ENCODE peak calls at places on chromosome 2, in nine cellular contexts. Y is upper lobe of right lung, O is GM12878, J is thoracic aorta, K is astrocyte, I is osteoblast, B is neural progenitor cell, N is thyroid gland, T is mammary epithelial cell. R is an unnamed sample.

GRCh38 chr2:218435003-218435982 is 16.4 kb downstream of the VIL1 start:
- DNase-seq in B (peak; percentile 28), Y (peak; percentile 35), N (no peak), J (no peak), K (no peak), T (no peak), I (peak; percentile 54), O (no peak), R (no peak)

GRCh38 chr2:203740741-203741363 is 34.4 kb downstream of the CD28 start:
- DNase-seq in O (no peak), B (no peak), I (no peak), K (peak; percentile 73), T (peak; percentile 73), Y (no peak), N (no peak), J (no peak), R (peak; percentile 43)

GRCh38 chr2:207937818-207938217 is 87.5 kb downstream of the PLEKHM3 start:
- DNase-seq in Y (no peak), T (no peak), I (no peak), K (no peak), O (no peak), J (no peak), B (no peak), N (peak; percentile 15), R (no peak)

GRCh38 chr2:75632091-75632704 is 14.4 kb upstream of the MRPL19 start:
- DNase-seq in K (peak; percentile 53), B (no peak), Y (no peak), I (no peak), T (no peak), N (peak; percentile 54), O (no peak), J (no peak), R (no peak)

GRCh38 chr2:142961202-142961601 is 83.7 kb downstream of the KYNU start:
- DNase-seq in N (no peak), I (no peak), Y (no peak), T (no peak), K (no peak), O (no peak), B (no peak), J (no peak), R (no peak)

GRCh38 chr2:226078656-226079055 is 679.1 kb downstream of the NYAP2 start:
- DNase-seq in I (no peak), N (no peak), O (no peak), K (no peak), T (peak; percentile 58), B (no peak), J (no peak), Y (no peak), R (no peak)

GRCh38 chr2:108621087-108621559 is 86.9 kb downstream of the LIMS1 start:
- DNase-seq in I (no peak), N (peak; percentile 74), K (peak; percentile 64), T (peak; percentile 85), B (peak; percentile 17), J (no peak), O (no peak), Y (no peak), R (no peak)

GRCh38 chr2:183998797-183999190 is 599.5 kb upstream of the ZNF804A start:
- DNase-seq in T (no peak), O (no peak), B (no peak), I (no peak), J (no peak), Y (no peak), N (peak; percentile 17), K (no peak), R (no peak)

GRCh38 chr2:134917958-134918517 is 584 bp upstream of the CCNT2 start:
- DNase-seq in T (no peak), J (peak; percentile 52), I (no peak), O (peak; percentile 80), B (no peak), N (peak; percentile 93), K (no peak), Y (no peak), R (no peak)

GRCh38 chr2:150716186-150716585 is 228.7 kb upstream of the RND3 start:
- DNase-seq in B (no peak), I (no peak), K (peak; percentile 3), N (no peak), T (peak; percentile 35), J (no peak), Y (no peak), O (no peak), R (no peak)

GRCh38 chr2:222946700-222947278 is 86.0 kb downstream of the ACSL3 start:
- DNase-seq in K (peak; percentile 30), T (no peak), B (no peak), J (no peak), Y (no peak), N (no peak), O (no peak), I (no peak), R (no peak)

GRCh38 chr2:75844651-75845050 is 133.9 kb upstream of the GCFC2 start:
- DNase-seq in O (peak; percentile 19), J (no peak), T (no peak), I (no peak), N (no peak), B (no peak), K (peak; percentile 53), Y (no peak), R (no peak)

GRCh38 chr2:100898035-100898689 is 78.2 kb downstream of the NPAS2 start:
- DNase-seq in K (no peak), B (no peak), Y (no peak), T (no peak), I (no peak), O (no peak), J (no peak), N (no peak), R (no peak)

GRCh38 chr2:100893753-100894530 is 74.0 kb downstream of the NPAS2 start:
- DNase-seq in I (no peak), K (peak; percentile 42), O (peak; percentile 9), T (no peak), B (no peak), J (no peak), Y (no peak), N (no peak), R (no peak)

GRCh38 chr2:100894531-100895156 is 74.7 kb downstream of the NPAS2 start:
- DNase-seq in I (no peak), K (no peak), N (no peak), Y (no peak), T (no peak), J (no peak), O (no peak), B (no peak), R (no peak)

GRCh38 chr2:100895934-100896685 is 76.2 kb downstream of the NPAS2 start:
- DNase-seq in J (no peak), Y (no peak), K (no peak), T (no peak), N (peak; percentile 64), I (no peak), B (no peak), O (no peak), R (no peak)

GRCh38 chr2:100895402-100895801 is 75.5 kb downstream of the NPAS2 start:
- DNase-seq in O (no peak), N (peak; percentile 95), B (no peak), Y (no peak), K (no peak), T (no peak), J (no peak), I (no peak), R (no peak)
- H3K4me1 ChIP-seq in O (no peaks in the 10 kb centered on the region), N (peaks cover 19% of the 10 kb centered on the region), B (no peaks in the 10 kb centered on the region), Y (no peaks in the 10 kb centered on the region), K (peaks cover 30% of the 10 kb centered on the region), T (peaks cover 26% of the 10 kb centered on the region), J (peaks cover 33% of the 10 kb centered on the region), I (peaks cover 23% of the 10 kb centered on the region), R (peaks cover 14% of the 10 kb centered on the region)

DNA sequence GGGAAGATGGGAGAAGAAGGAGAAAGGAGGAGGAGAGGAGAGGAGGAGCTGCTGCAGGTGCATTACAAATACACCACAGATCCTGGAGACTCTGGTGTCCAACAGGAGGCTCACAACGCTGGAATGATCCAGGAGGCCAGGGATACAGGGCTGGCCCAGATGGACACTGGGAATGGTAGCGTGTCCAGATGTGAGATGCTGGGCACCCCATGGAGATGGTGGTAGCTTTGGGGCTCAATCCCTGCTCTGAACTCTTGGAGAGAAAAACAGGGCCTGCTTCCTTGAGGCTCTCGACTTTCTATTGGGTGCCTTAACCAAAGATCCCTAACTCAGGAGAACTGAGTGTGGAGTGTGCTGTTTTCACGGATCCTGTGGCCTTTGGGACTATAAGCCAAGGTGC is 118.6 kb upstream of the PXDN start:
- DNase-seq in J (no peak), I (peak; percentile 72), Y (no peak), B (no peak), K (no peak), T (no peak), O (no peak), N (no peak), R (no peak)
- H3K27me3 ChIP-seq in J (no peaks in the 10 kb centered on the region), I (peaks cover 25% of the 10 kb centered on the region), Y (peaks cover 39% of the 10 kb centered on the region), B (peaks cover 42% of the 10 kb centered on the region), K (peaks cover 20% of the 10 kb centered on the region), T (no peaks in the 10 kb centered on the region), O (no peaks in the 10 kb centered on the region), N (no peaks in the 10 kb centered on the region), R (peaks cover 4% of the 10 kb centered on the region)

DNA sequence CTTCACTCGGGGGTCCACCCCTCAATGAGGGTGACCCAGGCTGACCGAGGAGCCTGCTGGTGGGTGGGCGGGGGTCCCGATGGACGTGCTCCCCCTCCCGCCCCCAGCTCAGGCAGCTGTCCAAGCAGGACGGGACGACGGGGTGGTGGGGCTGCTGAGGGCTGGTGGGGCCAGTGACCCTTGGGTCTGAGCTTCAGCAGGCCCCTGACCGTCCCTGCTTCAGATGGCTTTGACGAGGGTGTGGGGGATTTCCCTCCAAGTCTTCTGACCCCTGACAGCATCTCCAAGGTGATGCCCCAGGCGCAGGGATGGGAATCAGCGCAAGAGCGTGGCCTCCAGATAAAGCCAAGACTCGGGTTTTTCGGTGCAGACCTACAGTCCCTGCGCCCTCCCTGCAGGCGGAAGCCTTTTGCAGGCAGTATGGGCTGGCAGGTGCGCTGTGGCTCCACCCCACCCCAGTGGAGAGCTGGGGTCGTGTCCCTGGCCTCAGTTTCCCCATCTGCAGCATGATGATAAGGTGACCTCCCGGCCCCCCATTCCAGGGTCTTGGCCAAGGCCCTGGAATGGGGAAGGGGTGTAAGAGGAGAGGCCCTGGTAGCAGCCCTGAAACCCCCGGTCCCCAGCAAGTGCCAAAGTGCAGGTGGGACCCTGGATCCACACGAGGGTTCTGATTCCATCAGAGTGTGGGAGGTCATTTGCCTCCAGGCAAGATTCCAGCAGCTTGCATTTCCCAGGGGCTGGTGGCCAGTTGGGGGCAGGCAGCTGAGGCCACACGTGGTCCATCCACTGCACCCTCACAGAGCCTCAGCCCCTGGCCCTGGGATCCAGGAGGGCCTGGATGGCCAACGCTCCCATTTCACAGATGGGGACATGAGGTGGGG is 8.7 kb downstream of the CROCC2 start:
- DNase-seq in K (no peak), B (no peak), J (no peak), T (no peak), N (no peak), I (peak; percentile 91), Y (no peak), O (no peak), R (no peak)
- TF ChIP-seq CTCF in K (no peak), B (peak; percentile 2), J (no peak), T (no peak), N (no peak), I (no peak), Y (peak; percentile 3), O (no peak), R (no peak)

GRCh38 chr2:74457129-74457548 is 1.1 kb upstream of the WBP1 start:
- DNase-seq in I (peak; percentile 85), B (no peak), K (no peak), J (no peak), N (no peak), Y (no peak), O (no peak), T (no peak), R (no peak)
- H3K4me1 ChIP-seq in I (peaks cover 24% of the 10 kb centered on the region), B (peaks cover 19% of the 10 kb centered on the region), K (peaks cover 13% of the 10 kb centered on the region), J (peaks cover 35% of the 10 kb centered on the region), N (peaks cover 23% of the 10 kb centered on the region), Y (peaks cover 33% of the 10 kb centered on the region), O (peaks cover 16% of the 10 kb centered on the region), T (peaks cover 30% of the 10 kb centered on the region), R (peaks cover 16% of the 10 kb centered on the region)

GRCh38 chr2:44932564-44933392 is 8.7 kb upstream of the SIX3 start:
- DNase-seq in I (no peak), J (no peak), K (no peak), B (peak; percentile 58), O (no peak), N (no peak), Y (no peak), T (no peak), R (no peak)
- H3K27me3 ChIP-seq in I (peaks cover 90% of the 10 kb centered on the region), J (peaks cover 30% of the 10 kb centered on the region), K (peaks cover 84% of the 10 kb centered on the region), B (peaks cover 97% of the 10 kb centered on the region), O (peaks cover 32% of the 10 kb centered on the region), N (peaks cover 70% of the 10 kb centered on the region), Y (peaks cover 100% of the 10 kb centered on the region), T (peaks cover 69% of the 10 kb centered on the region), R (no peaks in the 10 kb centered on the region)

R was measured in Caco-2.